ENCODE peak calls at places on chromosome 16, in eight cellular contexts. P is BJ, F is MCF 10A, I is OCI-LY7, Z is GM13977, U is Caco-2, G is AG04449, V is uterus. B is an unnamed sample.

GRCh38 chr16:54443352-54443751 is 156.8 kb upstream of the IRX3 start:
- DNase-seq in P (no peak), F (peak), I (no peak), U (no peak), V (no peak), Z (no peak), G (no peak), B (no peak)

GRCh38 chr16:70418274-70418992 is 20.5 kb downstream of the ST3GAL2 start:
- DNase-seq in V (no peak), Z (no peak), U (no peak), P (no peak), F (no peak), I (peak), G (no peak), B (no peak)

GRCh38 chr16:30649725-30650368 is 913 bp upstream of the PRR14 start:
- DNase-seq in P (no peak), G (no peak), I (no peak), V (no peak), F (no peak), Z (no peak), U (no peak), B (no peak)

GRCh38 chr16:10729649-10730048 is 14.0 kb upstream of the NUBP1 start:
- DNase-seq in F (peak), Z (no peak), V (no peak), P (no peak), U (no peak), G (no peak), I (no peak), B (peak)

GRCh38 chr16:4496305-4496704 is 20.1 kb downstream of the HMOX2 start:
- DNase-seq in Z (no peak), G (no peak), I (no peak), U (no peak), P (peak), V (no peak), F (peak), B (peak)

GRCh38 chr16:4261557-4262172 is 11.2 kb downstream of the TFAP4 start:
- DNase-seq in F (peak), I (peak), V (peak), P (no peak), Z (peak), U (peak), G (no peak), B (no peak)

GRCh38 chr16:27847030-27847550 is 216.4 kb downstream of the GSG1L start:
- DNase-seq in I (no peak), P (no peak), G (no peak), Z (no peak), U (no peak), F (no peak), V (no peak), B (no peak)

GRCh38 chr16:31131416-31131815 is 4.1 kb downstream of the PRSS8 start:
- DNase-seq in U (no peak), P (no peak), G (no peak), V (no peak), Z (no peak), F (no peak), I (no peak), B (no peak)

GRCh38 chr16:31853300-31853699 is 20.3 kb upstream of the ZNF267 start:
- DNase-seq in G (no peak), I (no peak), U (no peak), Z (no peak), F (no peak), P (no peak), V (no peak), B (no peak)

GRCh38 chr16:31421587-31421986 is 6.6 kb downstream of the COX6A2 start:
- DNase-seq in V (no peak), Z (peak), G (no peak), U (no peak), I (no peak), P (no peak), F (no peak), B (no peak)

GRCh38 chr16:3793161-3793576 is 75.8 kb upstream of the TRAP1 start:
- DNase-seq in P (no peak), U (no peak), I (no peak), F (no peak), G (no peak), Z (no peak), V (no peak), B (peak)

GRCh38 chr16:10558746-10559641 is 21.4 kb downstream of the EMP2 start:
- DNase-seq in V (peak), G (no peak), P (peak), U (no peak), I (no peak), F (peak), Z (no peak), B (no peak)

GRCh38 chr16:27657811-27658210 is 107.9 kb downstream of the KATNIP start:
- DNase-seq in P (no peak), U (no peak), I (no peak), Z (no peak), V (no peak), G (no peak), F (no peak), B (no peak)

GRCh38 chr16:2166263-2167080 is 10.9 kb downstream of the TRAF7 start:
- DNase-seq in F (no peak), Z (no peak), P (no peak), U (no peak), V (no peak), I (no peak), G (no peak), B (no peak)

GRCh38 chr16:75742424-75743047 is 16.2 kb upstream of the CPHXL start:
- DNase-seq in V (no peak), P (no peak), I (peak), U (no peak), F (peak), G (no peak), Z (no peak), B (no peak)

GRCh38 chr16:89183463-89183862 is 11.9 kb downstream of the CDH15 start:
- DNase-seq in I (no peak), G (no peak), V (no peak), P (no peak), U (no peak), F (no peak), Z (no peak), B (no peak)

GRCh38 chr16:37511-37910 is 15.9 kb downstream of the POLR3K start:
- DNase-seq in F (no peak), I (no peak), P (no peak), U (no peak), V (no peak), Z (no peak), G (no peak), B (no peak)

GRCh38 chr16:23016372-23016771 is 132.9 kb downstream of the USP31 start:
- DNase-seq in I (no peak), P (no peak), G (no peak), V (no peak), Z (no peak), U (no peak), F (no peak), B (no peak)

GRCh38 chr16:28186752-28187151 is 25.0 kb downstream of the XPO6 start:
- DNase-seq in Z (no peak), I (no peak), P (no peak), U (no peak), F (peak), G (no peak), V (no peak), B (no peak)

GRCh38 chr16:66588981-66589713 is 9.9 kb downstream of the CMTM2 start:
- DNase-seq in G (no peak), F (peak), V (no peak), I (peak), Z (peak), P (no peak), U (no peak), B (no peak)

GRCh38 chr16:87641721-87642120 is 39.4 kb downstream of the JPH3 start:
- DNase-seq in U (no peak), Z (no peak), G (no peak), I (no peak), P (no peak), V (no peak), F (no peak), B (no peak)

GRCh38 chr16:31386157-31386984 is 6.8 kb upstream of the ITGAD start:
- DNase-seq in I (no peak), P (no peak), G (no peak), Z (peak), V (no peak), F (peak), U (no peak), B (peak)

GRCh38 chr16:58692450-58692849 is 7.9 kb upstream of the SLC38A7 start:
- DNase-seq in G (no peak), V (no peak), Z (no peak), P (no peak), U (no peak), I (no peak), F (no peak), B (no peak)

GRCh38 chr16:26824469-26824868 is 242.3 kb upstream of the C16orf82 start:
- DNase-seq in V (no peak), U (no peak), Z (no peak), I (no peak), G (no peak), F (no peak), P (no peak), B (no peak)

GRCh38 chr16:75273054-75273925 is 21.9 kb upstream of the BCAR1 start:
- DNase-seq in F (peak), I (no peak), G (no peak), U (no peak), Z (no peak), P (no peak), V (no peak), B (no peak)

GRCh38 chr16:3673201-3673600 is 18.7 kb downstream of the DNASE1 start:
- DNase-seq in F (no peak), V (no peak), U (no peak), P (no peak), Z (no peak), G (no peak), I (no peak), B (no peak)

GRCh38 chr16:14531101-14531500 is 99.0 kb downstream of the PARN start:
- DNase-seq in V (no peak), F (no peak), U (no peak), Z (no peak), G (no peak), P (no peak), I (no peak), B (no peak)

GRCh38 chr16:64545769-64546168 is 576.1 kb downstream of the CDH11 start:
- DNase-seq in P (no peak), I (no peak), Z (no peak), U (no peak), V (no peak), G (no peak), F (peak), B (peak)

GRCh38 chr16:2953706-2954105 is 10.4 kb upstream of the KREMEN2 start:
- DNase-seq in U (no peak), I (peak), F (no peak), P (no peak), G (no peak), V (no peak), Z (no peak), B (no peak)

GRCh38 chr16:4288148-4288921 is 15.5 kb upstream of the TFAP4 start:
- DNase-seq in V (peak), U (peak), G (no peak), Z (peak), P (no peak), I (peak), F (peak), B (peak)

GRCh38 chr16:2531696-2532493 is 687 bp upstream of the CEMP1 start:
- DNase-seq in F (peak), I (peak), U (peak), G (peak), V (peak), Z (peak), P (peak), B (peak)

GRCh38 chr16:53789159-53789558 is 85.2 kb downstream of the FTO start:
- DNase-seq in G (peak), U (no peak), P (peak), Z (no peak), F (no peak), V (no peak), I (no peak), B (no peak)

GRCh38 chr16:84330685-84331050 is 36.0 kb downstream of the WFDC1 start:
- DNase-seq in P (no peak), Z (no peak), F (no peak), G (no peak), I (no peak), V (no peak), U (no peak), B (no peak)

GRCh38 chr16:56197227-56197992 is 6.1 kb downstream of the GNAO1 start:
- DNase-seq in P (no peak), I (no peak), F (no peak), Z (no peak), G (no peak), V (no peak), U (no peak), B (no peak)

GRCh38 chr16:1147027-1147426 is 5.9 kb upstream of the CACNA1H start:
- DNase-seq in V (no peak), F (no peak), P (no peak), U (no peak), I (no peak), Z (no peak), G (no peak), B (no peak)

GRCh38 chr16:1150511-1150982 is 2.4 kb upstream of the CACNA1H start:
- DNase-seq in U (no peak), P (peak), F (no peak), G (no peak), Z (no peak), I (peak), V (no peak), B (no peak)

GRCh38 chr16:1146409-1146808 is 6.5 kb upstream of the CACNA1H start:
- DNase-seq in F (no peak), V (no peak), U (no peak), P (no peak), G (no peak), I (peak), Z (no peak), B (no peak)

GRCh38 chr16:1151424-1152122 is 1.3 kb upstream of the CACNA1H start:
- DNase-seq in G (no peak), P (no peak), Z (no peak), V (no peak), F (no peak), I (no peak), U (no peak), B (no peak)

DNA sequence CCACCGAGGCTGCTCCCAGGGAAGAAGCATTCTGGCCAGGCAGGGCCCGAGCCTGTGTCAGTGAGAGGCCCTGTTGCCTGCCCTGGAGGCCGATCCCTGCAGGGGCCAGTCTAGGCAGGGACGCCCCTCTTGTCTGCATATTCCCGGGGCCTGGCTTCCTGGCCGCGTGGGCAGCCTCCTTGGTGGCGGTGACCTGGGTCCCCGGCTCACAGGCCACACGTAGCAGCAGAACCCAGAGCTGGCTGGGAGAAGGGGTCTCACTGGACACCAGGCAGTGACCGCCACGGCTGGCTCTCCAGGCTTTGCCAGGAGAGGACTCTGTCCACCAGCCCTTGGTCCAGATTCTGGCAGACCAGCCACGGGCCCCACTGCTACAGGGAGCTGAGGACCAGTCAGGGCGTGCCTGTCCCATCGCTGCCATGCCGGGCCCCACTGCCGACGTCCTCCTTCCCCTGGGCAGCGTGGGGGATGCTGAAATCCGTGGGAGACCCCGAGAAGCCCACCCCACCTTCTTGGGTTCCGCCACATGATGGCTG is 3.7 kb upstream of the CACNA1H start:
- DNase-seq in I (no peak), G (no peak), V (no peak), F (no peak), Z (no peak), U (no peak), P (no peak), B (no peak)
- TF ChIP-seq CTCF in I (no peak), G (no peak), V (no peak), F (no peak), Z (no peak), U (no peak), P (no peak), B (no peak)

GRCh38 chr16:74034862-74035261 is 261.8 kb upstream of the PSMD7 start:
- DNase-seq in F (peak), Z (peak), U (no peak), V (no peak), I (peak), G (no peak), P (no peak), B (peak)
- TF ChIP-seq CTCF in F (peak), Z (peak), U (peak), V (peak), I (peak), G (no peak), P (peak), B (no peak)

GRCh38 chr16:57627184-57627871 is 1.1 kb upstream of the ADGRG1 start:
- DNase-seq in F (peak), V (no peak), U (no peak), G (peak), P (peak), I (no peak), Z (no peak), B (no peak)
- TF ChIP-seq CTCF in F (no peak), V (no peak), U (no peak), G (peak), P (peak), I (no peak), Z (no peak), B (no peak)

GRCh38 chr16:85333337-85333736 is 221.1 kb upstream of the CIBAR2 start:
- DNase-seq in G (no peak), Z (no peak), P (no peak), V (no peak), I (no peak), F (no peak), U (no peak), B (no peak)

GRCh38 chr16:85331685-85332084 is 219.4 kb upstream of the CIBAR2 start:
- DNase-seq in V (no peak), P (no peak), G (no peak), I (no peak), U (no peak), F (peak), Z (no peak), B (peak)

GRCh38 chr16:85333744-85334640 is 221.7 kb upstream of the CIBAR2 start:
- DNase-seq in P (no peak), U (no peak), I (no peak), V (no peak), G (no peak), Z (no peak), F (no peak), B (no peak)

GRCh38 chr16:85330694-85331188 is 218.5 kb upstream of the CIBAR2 start:
- DNase-seq in F (peak), P (peak), U (peak), Z (peak), V (no peak), I (peak), G (peak), B (peak)

GRCh38 chr16:85332175-85332574 is 219.9 kb upstream of the CIBAR2 start:
- DNase-seq in U (no peak), P (no peak), Z (no peak), F (no peak), I (no peak), V (no peak), G (no peak), B (no peak)
- TF ChIP-seq CTCF in U (no peak), P (no peak), Z (no peak), F (no peak), I (no peak), V (no peak), G (no peak), B (no peak)

DNA sequence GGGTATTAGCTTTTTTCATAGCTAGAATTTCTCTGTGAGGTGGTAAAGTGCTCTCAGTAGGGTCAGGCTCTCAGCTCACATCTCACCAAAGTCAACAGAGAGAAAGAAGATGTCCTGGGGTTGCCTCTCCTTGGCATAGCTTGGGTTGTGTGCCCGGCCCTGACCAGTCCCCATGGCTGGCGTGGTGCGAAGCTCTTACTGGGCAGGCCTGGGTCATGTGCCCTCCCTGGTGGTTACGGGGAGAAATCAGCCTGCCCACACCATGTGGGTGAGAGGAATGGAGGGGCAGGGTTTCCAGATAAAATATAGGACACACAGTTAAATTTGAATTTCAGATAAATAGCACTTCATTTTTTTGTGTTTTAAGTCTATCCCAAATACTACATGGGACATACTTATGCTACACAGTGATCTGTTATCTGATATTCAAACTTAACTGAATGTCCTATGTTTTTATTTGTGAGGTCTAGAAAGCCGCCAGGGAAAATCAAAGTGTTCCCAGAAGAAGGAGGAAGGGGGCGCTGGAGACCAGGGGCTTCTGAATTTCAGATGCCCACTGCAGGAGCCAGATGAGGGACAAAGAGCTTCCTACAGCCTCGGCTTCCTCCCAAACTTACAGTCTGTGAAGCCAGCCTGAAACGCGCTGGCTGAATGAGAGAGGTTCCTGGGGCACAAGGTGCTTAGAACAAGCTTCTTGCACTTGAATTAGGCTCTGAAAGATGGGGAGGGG is 45.4 kb downstream of the NKD1 start:
- DNase-seq in P (no peak), U (no peak), G (no peak), V (no peak), I (no peak), F (no peak), Z (no peak), B (no peak)
- TF ChIP-seq CTCF in P (peak), U (peak), G (peak), V (peak), I (peak), F (no peak), Z (peak), B (no peak)